ENCODE peak calls at places on chromosomes 1 and 21, in nine cellular contexts. L is stimulated activated CD4-positive, alpha-beta T cell treated with anti-CD3 and anti-CD28 coated beads, TNF-alpha, amount 100 ng/mL, for 4 hours; K is cardiac muscle cell; X is brain pericyte; E is NCI-H446 treated with DMSO at 0.1 percent for 48 hours; A is AG04450; Y is cardiac fibroblast; H is HepG2; J is endothelial cell. Z is an unnamed sample.

GRCh38 chr1:2493691-2494322 is 17.7 kb downstream of the PLCH2 start:
- DNase-seq in A (no peak), E (no peak), H (no peak), J (no peak), L (no peak), X (no peak), Y (no peak), K (no peak), Z (no peak)

GRCh38 chr1:219990782-219991510 is 55.4 kb downstream of the EPRS1 start:
- DNase-seq in E (no peak), K (peak; percentile 53), H (peak; percentile 45), Y (peak; percentile 63), J (no peak), L (no peak), X (no peak), A (no peak), Z (peak; percentile 18)

GRCh38 chr1:156076609-156077429 is 5.4 kb downstream of the MEX3A start:
- DNase-seq in K (no peak), H (no peak), J (peak; percentile 53), X (no peak), L (no peak), A (no peak), Y (no peak), E (no peak), Z (no peak)

GRCh38 chr1:61091455-61091854 is 9.1 kb downstream of the NFIA start:
- DNase-seq in X (no peak), J (no peak), K (no peak), Y (no peak), E (no peak), L (no peak), A (no peak), H (no peak), Z (no peak)

GRCh38 chr1:204065174-204065985 is 7.5 kb upstream of the SOX13 start:
- DNase-seq in E (no peak), H (no peak), J (no peak), A (no peak), X (no peak), Y (peak; percentile 63), K (no peak), L (no peak), Z (no peak)

GRCh38 chr21:29737188-29737587 is 202.6 kb downstream of the GRIK1 start:
- DNase-seq in J (no peak), Y (no peak), A (no peak), K (no peak), H (no peak), L (no peak), X (no peak), E (no peak), Z (no peak)

GRCh38 chr1:2971146-2971501 is 50.1 kb upstream of the ACTRT2 start:
- DNase-seq in L (no peak), X (no peak), E (no peak), A (no peak), K (no peak), J (no peak), H (no peak), Y (no peak), Z (no peak)

GRCh38 chr1:20551161-20551560 is 1.2 kb upstream of the FAM43B start:
- DNase-seq in Y (no peak), X (no peak), A (no peak), K (no peak), J (no peak), H (no peak), E (no peak), L (no peak), Z (no peak)

GRCh38 chr21:42593007-42593814 is 60.2 kb upstream of the PDE9A start:
- DNase-seq in J (peak; percentile 80), Y (peak; percentile 66), L (peak; percentile 43), K (peak; percentile 83), H (peak; percentile 48), E (peak; percentile 9), X (no peak), A (no peak), Z (peak; percentile 96)

GRCh38 chr1:47664356-47664755 is 226.5 kb downstream of the FOXD2 start:
- DNase-seq in A (no peak), E (no peak), Y (no peak), J (no peak), H (no peak), K (no peak), L (no peak), X (no peak), Z (no peak)

GRCh38 chr1:66022904-66023620 is 230.4 kb downstream of the PDE4B start:
- DNase-seq in Y (peak; percentile 18), L (no peak), J (no peak), A (no peak), X (no peak), E (peak; percentile 47), K (peak; percentile 66), H (no peak), Z (no peak)

GRCh38 chr1:27600500-27601175 is 3.3 kb downstream of the AHDC1 start:
- DNase-seq in J (no peak), A (no peak), H (peak; percentile 34), E (peak; percentile 54), Y (peak; percentile 58), X (no peak), K (peak; percentile 79), L (no peak), Z (no peak)

GRCh38 chr1:2275796-2276536 is 47.8 kb downstream of the SKI start:
- DNase-seq in A (no peak), X (no peak), L (no peak), Y (peak; percentile 79), E (no peak), J (no peak), H (no peak), K (no peak), Z (no peak)

GRCh38 chr21:42107881-42108553 is 36.9 kb downstream of the UMODL1 start:
- DNase-seq in L (peak; percentile 40), X (no peak), K (peak; percentile 79), J (peak; percentile 78), H (peak; percentile 34), A (peak; percentile 10), Y (peak; percentile 62), E (no peak), Z (peak; percentile 95)

GRCh38 chr1:201461783-201462441 is 7.1 kb downstream of the PHLDA3 start:
- DNase-seq in L (no peak), H (peak; percentile 56), E (no peak), K (no peak), J (no peak), Y (peak; percentile 97), A (peak; percentile 95), X (peak; percentile 93), Z (no peak)

GRCh38 chr1:31627930-31628421 is 10.5 kb downstream of the HCRTR1 start:
- DNase-seq in J (no peak), X (no peak), Y (peak; percentile 47), E (peak; percentile 96), K (peak; percentile 28), L (no peak), A (no peak), H (no peak), Z (no peak)

GRCh38 chr1:4772294-4773010 is 118.0 kb downstream of the AJAP1 start:
- DNase-seq in X (no peak), H (no peak), A (no peak), K (no peak), Y (no peak), J (no peak), E (no peak), L (no peak), Z (no peak)

GRCh38 chr1:206690516-206690915 is 5.8 kb downstream of the MAPKAPK2 start:
- DNase-seq in E (peak; percentile 64), K (no peak), A (no peak), L (no peak), Y (no peak), X (no peak), J (no peak), H (no peak), Z (no peak)

GRCh38 chr21:36330904-36331303 is 10.9 kb downstream of the MORC3 start:
- DNase-seq in K (peak; percentile 71), H (peak; percentile 51), X (no peak), Y (peak; percentile 69), E (peak; percentile 5), J (peak; percentile 44), L (peak; percentile 15), A (no peak), Z (peak; percentile 26)

GRCh38 chr1:38858833-38859560 is 575 bp downstream of the RRAGC start:
- DNase-seq in Y (peak; percentile 51), A (no peak), K (peak; percentile 71), E (no peak), L (peak; percentile 26), H (peak; percentile 39), J (peak; percentile 26), X (no peak), Z (peak; percentile 39)

GRCh38 chr1:94903318-94904009 is 23.4 kb downstream of the CNN3 start:
- DNase-seq in L (no peak), X (no peak), J (no peak), A (no peak), K (no peak), Y (no peak), H (no peak), E (no peak), Z (no peak)

GRCh38 chr1:193120604-193121166 is 1.1 kb upstream of the CDC73 start:
- DNase-seq in L (no peak), A (no peak), K (no peak), H (no peak), E (no peak), X (no peak), Y (no peak), J (no peak), Z (no peak)

GRCh38 chr1:173002891-173003582 is 47.7 kb downstream of the TNFSF18 start:
- DNase-seq in J (no peak), A (peak; percentile 57), X (no peak), L (no peak), K (no peak), Y (peak; percentile 89), H (no peak), E (no peak), Z (no peak)

GRCh38 chr1:229947968-229948367 is 119.1 kb upstream of the GALNT2 start:
- DNase-seq in X (no peak), H (no peak), Y (peak; percentile 2), L (no peak), J (no peak), K (no peak), E (no peak), A (no peak), Z (no peak)

GRCh38 chr1:116878804-116879477 is 30.8 kb upstream of the PTGFRN start:
- DNase-seq in K (peak; percentile 56), H (no peak), X (no peak), E (peak; percentile 96), Y (peak; percentile 62), J (peak; percentile 53), L (no peak), A (no peak), Z (no peak)

GRCh38 chr1:153649867-153650235 is 8.7 kb upstream of the SNAPIN start:
- DNase-seq in H (no peak), A (no peak), K (no peak), X (no peak), Y (no peak), L (no peak), J (no peak), E (peak; percentile 82), Z (no peak)

GRCh38 chr1:221563476-221563921 is 178.4 kb downstream of the DUSP10 start:
- DNase-seq in L (no peak), Y (no peak), X (no peak), E (no peak), J (no peak), K (no peak), H (no peak), A (no peak), Z (no peak)

GRCh38 chr1:92186081-92186480 is 31.6 kb upstream of the C1orf146 start:
- DNase-seq in Y (no peak), H (peak; percentile 3), A (no peak), K (no peak), X (peak; percentile 24), E (no peak), L (no peak), J (no peak), Z (no peak)

GRCh38 chr1:6260961-6261614 is at the start of gene GPR153:
- DNase-seq in J (no peak), L (peak; percentile 33), X (no peak), A (no peak), E (no peak), K (peak; percentile 77), H (no peak), Y (peak; percentile 59), Z (peak; percentile 62)

GRCh38 chr1:51214615-51215131 is 21.4 kb upstream of the RNF11 start:
- DNase-seq in A (peak; percentile 73), J (no peak), H (no peak), K (no peak), X (no peak), Y (peak; percentile 84), L (no peak), E (no peak), Z (no peak)

GRCh38 chr1:182101415-182102041 is 40.0 kb upstream of the ZNF648 start:
- DNase-seq in Y (no peak), H (peak; percentile 61), L (no peak), K (peak; percentile 42), E (no peak), A (no peak), X (no peak), J (no peak), Z (no peak)